ENCODE peak calls at places on chromosomes 5 and 9, in five cellular contexts. One of them, this sample, is unnamed.

GRCh38 chr5:106637275-106637674 is 1033.5 kb downstream of the EFNA5 start:
- DNase-seq in GM12878: no peak
- DNase-seq in HepG2: no peak
- DNase-seq in A549: no peak
- DNase-seq in WTC11: no peak
- DNase-seq in this sample: no peak

GRCh38 chr5:42970636-42971559 is 69.2 kb downstream of the ANXA2R start:
- DNase-seq in GM12878: no peak
- DNase-seq in HepG2: no peak
- DNase-seq in A549: no peak
- DNase-seq in WTC11: peak; percentile 82
- DNase-seq in this sample: peak; percentile 32

GRCh38 chr5:104573979-104574709 is 1011.6 kb upstream of the NUDT12 start:
- DNase-seq in GM12878: no peak
- DNase-seq in HepG2: no peak
- DNase-seq in A549: no peak
- DNase-seq in WTC11: no peak
- DNase-seq in this sample: no peak

GRCh38 chr5:39209924-39210323 is 9.4 kb downstream of the FYB1 start:
- DNase-seq in GM12878: no peak
- DNase-seq in HepG2: no peak
- DNase-seq in A549: no peak
- DNase-seq in WTC11: peak; percentile 13
- DNase-seq in this sample: peak; percentile 68

GRCh38 chr9:36985769-36986547 is 48.1 kb downstream of the PAX5 start:
- DNase-seq in GM12878: no peak
- DNase-seq in HepG2: no peak
- DNase-seq in A549: no peak
- DNase-seq in WTC11: peak; percentile 68
- DNase-seq in this sample: no peak

GRCh38 chr9:86783884-86784283 is 163.4 kb downstream of the GAS1 start:
- DNase-seq in GM12878: no peak
- DNase-seq in HepG2: no peak
- DNase-seq in A549: no peak
- DNase-seq in WTC11: no peak
- DNase-seq in this sample: no peak

GRCh38 chr5:174970502-174970901 is 246.1 kb downstream of the MSX2 start:
- DNase-seq in GM12878: no peak
- DNase-seq in HepG2: no peak
- DNase-seq in A549: no peak
- DNase-seq in WTC11: no peak
- DNase-seq in this sample: no peak

GRCh38 chr5:54761213-54761701 is 224.1 kb downstream of the ESM1 start:
- DNase-seq in GM12878: no peak
- DNase-seq in HepG2: no peak
- DNase-seq in A549: no peak
- DNase-seq in WTC11: no peak
- DNase-seq in this sample: no peak

GRCh38 chr5:9168791-9169611 is 376.9 kb downstream of the SEMA5A start:
- DNase-seq in GM12878: no peak
- DNase-seq in HepG2: no peak
- DNase-seq in A549: no peak
- DNase-seq in WTC11: no peak
- DNase-seq in this sample: no peak

GRCh38 chr5:146025108-146025507 is 80.3 kb downstream of the PLAC8L1 start:
- DNase-seq in GM12878: no peak
- DNase-seq in HepG2: peak; percentile 78
- DNase-seq in A549: no peak
- DNase-seq in WTC11: no peak
- DNase-seq in this sample: no peak

GRCh38 chr9:74107692-74108091 is 389.4 kb upstream of the RORB start:
- DNase-seq in GM12878: no peak
- DNase-seq in HepG2: peak; percentile 1
- DNase-seq in A549: no peak
- DNase-seq in WTC11: no peak
- DNase-seq in this sample: no peak

GRCh38 chr9:111586378-111586777 is 13.1 kb downstream of the PTGR1 start:
- DNase-seq in GM12878: no peak
- DNase-seq in HepG2: no peak
- DNase-seq in A549: no peak
- DNase-seq in WTC11: no peak
- DNase-seq in this sample: no peak

GRCh38 chr9:111582888-111583287 is 16.6 kb downstream of the PTGR1 start:
- DNase-seq in GM12878: no peak
- DNase-seq in HepG2: no peak
- DNase-seq in A549: no peak
- DNase-seq in WTC11: no peak
- DNase-seq in this sample: no peak

GRCh38 chr9:111588846-111589245 is 10.6 kb downstream of the PTGR1 start:
- DNase-seq in GM12878: no peak
- DNase-seq in HepG2: no peak
- DNase-seq in A549: no peak
- DNase-seq in WTC11: no peak
- DNase-seq in this sample: no peak
- TF ChIP-seq CTCF in GM12878: no peak
- TF ChIP-seq CTCF in HepG2: no peak
- TF ChIP-seq CTCF in A549: no peak
- TF ChIP-seq CTCF in WTC11: no peak
- TF ChIP-seq CTCF in this sample: no peak

GRCh38 chr5:178199581-178200434 is 4.5 kb upstream of the HNRNPAB start:
- DNase-seq in GM12878: no peak
- DNase-seq in HepG2: no peak
- DNase-seq in A549: no peak
- DNase-seq in WTC11: peak; percentile 6
- DNase-seq in this sample: no peak
- TF ChIP-seq MAX in GM12878: no peak
- TF ChIP-seq MAX in HepG2: no peak
- TF ChIP-seq MAX in A549: no peak
- TF ChIP-seq MAX in WTC11: no peak
- TF ChIP-seq MAX in this sample: no peak

GRCh38 chr5:35651002-35651756 is 33.5 kb downstream of the SPEF2 start:
- DNase-seq in GM12878: no peak
- DNase-seq in HepG2: peak; percentile 32
- DNase-seq in A549: peak; percentile 5
- DNase-seq in WTC11: peak; percentile 59
- DNase-seq in this sample: peak; percentile 35
- TF ChIP-seq CTCF in GM12878: peak; percentile 45
- TF ChIP-seq CTCF in HepG2: peak; percentile 69
- TF ChIP-seq CTCF in A549: peak; percentile 46
- TF ChIP-seq CTCF in WTC11: peak; percentile 17
- TF ChIP-seq CTCF in this sample: peak; percentile 48

GRCh38 chr9:84917366-84918063 is 248.0 kb downstream of the NTRK2 start:
- DNase-seq in GM12878: no peak
- DNase-seq in HepG2: no peak
- DNase-seq in A549: no peak
- DNase-seq in WTC11: no peak
- DNase-seq in this sample: no peak
- TF ChIP-seq MAX in GM12878: no peak
- TF ChIP-seq MAX in HepG2: no peak
- TF ChIP-seq MAX in A549: no peak
- TF ChIP-seq MAX in WTC11: no peak
- TF ChIP-seq MAX in this sample: no peak